ENCODE peak calls at places on chromosomes 3 and 15, in eight cellular contexts. K is uterus, C is GM12865, Z is keratinocyte, H is AG10803, J is stomach, M is right lobe of liver, X is neuronal stem cell. W is an unnamed sample.

GRCh38 chr3:171640520-171641412 is 169.5 kb downstream of the PLD1 start:
- DNase-seq in H (peak), K (no peak), C (no peak), Z (no peak), J (no peak), X (no peak), M (peak), W (peak)

GRCh38 chr15:40048155-40048792 is 9.3 kb upstream of the SRP14 start:
- DNase-seq in C (peak), X (no peak), J (peak), M (no peak), K (no peak), Z (no peak), H (no peak), W (no peak)

GRCh38 chr3:150497956-150498355 is 48.3 kb downstream of the SERP1 start:
- DNase-seq in X (no peak), Z (no peak), H (peak), C (no peak), K (no peak), M (no peak), J (no peak), W (no peak)

GRCh38 chr3:189630667-189631372 is 369 bp upstream of the TP63 start:
- DNase-seq in K (no peak), C (peak), X (no peak), M (no peak), Z (no peak), J (no peak), H (peak), W (no peak)

GRCh38 chr3:134249935-134250716 is 533 bp downstream of the RYK start:
- DNase-seq in H (peak), J (peak), K (peak), X (peak), Z (no peak), C (peak), M (peak), W (no peak)

GRCh38 chr3:196081834-196082470 is at the start of gene TFRC:
- DNase-seq in Z (peak), M (peak), H (peak), J (peak), C (peak), K (peak), X (peak), W (peak)

GRCh38 chr3:132535575-132536441 is 61.3 kb upstream of the ACKR4 start:
- DNase-seq in J (peak), C (peak), M (no peak), Z (peak), H (peak), X (peak), K (peak), W (peak)

GRCh38 chr3:146250449-146251382 is at the start of gene PLSCR4:
- DNase-seq in C (peak), J (peak), H (peak), X (peak), K (peak), Z (no peak), M (peak), W (no peak)

GRCh38 chr3:58556001-58556400 is 19.0 kb upstream of the ACOX2 start:
- DNase-seq in K (no peak), Z (no peak), M (no peak), J (no peak), X (no peak), H (no peak), C (no peak), W (no peak)

GRCh38 chr3:4633078-4634004 is 140.2 kb downstream of the ITPR1 start:
- DNase-seq in K (no peak), H (peak), C (peak), J (no peak), Z (no peak), X (peak), M (no peak), W (peak)

GRCh38 chr3:49140080-49140479 is 7.2 kb upstream of the LAMB2 start:
- DNase-seq in M (no peak), J (no peak), H (no peak), C (no peak), X (no peak), Z (no peak), K (no peak), W (no peak)

GRCh38 chr15:64634020-64634419 is 141.4 kb downstream of the RBPMS2 start:
- DNase-seq in Z (no peak), C (peak), X (peak), M (no peak), K (no peak), J (no peak), H (no peak), W (no peak)

GRCh38 chr3:42751609-42752008 is 21.4 kb downstream of the CCDC13 start:
- DNase-seq in K (no peak), H (no peak), X (no peak), M (no peak), J (peak), C (no peak), Z (no peak), W (no peak)

GRCh38 chr3:153163349-153164008 is 1.5 kb downstream of the RAP2B start:
- DNase-seq in X (no peak), Z (no peak), M (no peak), J (no peak), H (peak), C (no peak), K (peak), W (no peak)

GRCh38 chr3:12591456-12591855 is 34.6 kb downstream of the MKRN2 start:
- DNase-seq in Z (no peak), H (no peak), M (no peak), J (no peak), K (no peak), X (no peak), C (no peak), W (no peak)

GRCh38 chr3:31610700-31611275 is 78.1 kb downstream of the STT3B start:
- DNase-seq in X (no peak), H (peak), C (no peak), M (no peak), Z (no peak), K (no peak), J (no peak), W (peak)

GRCh38 chr3:160928183-160928718 is 172.2 kb downstream of the PPM1L start:
- DNase-seq in Z (no peak), K (no peak), H (no peak), X (no peak), J (no peak), M (no peak), C (peak), W (no peak)

GRCh38 chr3:169264711-169265110 is 398.8 kb downstream of the MECOM start:
- DNase-seq in M (no peak), K (peak), J (peak), H (peak), Z (no peak), C (no peak), X (no peak), W (no peak)

GRCh38 chr3:24829632-24830229 is 335.1 kb upstream of the THRB start:
- DNase-seq in J (peak), K (no peak), X (peak), M (no peak), Z (no peak), C (no peak), H (no peak), W (no peak)

GRCh38 chr3:16377847-16378302 is 112.9 kb downstream of the OXNAD1 start:
- DNase-seq in J (no peak), X (no peak), M (no peak), K (no peak), C (no peak), Z (no peak), H (no peak), W (no peak)

GRCh38 chr3:45095916-45096526 is 50.2 kb downstream of the CDCP1 start:
- DNase-seq in H (no peak), M (no peak), Z (no peak), J (no peak), C (no peak), K (no peak), X (no peak), W (no peak)

GRCh38 chr15:29840054-29840453 is 17.8 kb upstream of the TJP1 start:
- DNase-seq in X (no peak), M (no peak), Z (no peak), J (no peak), K (no peak), C (no peak), H (no peak), W (no peak)

GRCh38 chr3:127484601-127485388 is 105.7 kb downstream of the TPRA1 start:
- DNase-seq in X (no peak), Z (no peak), K (no peak), H (peak), J (peak), M (no peak), C (peak), W (peak)

GRCh38 chr15:69480932-69481331 is 28.3 kb downstream of the RPLP1 start:
- DNase-seq in Z (no peak), H (no peak), X (no peak), J (no peak), M (no peak), K (no peak), C (no peak), W (no peak)

DNA sequence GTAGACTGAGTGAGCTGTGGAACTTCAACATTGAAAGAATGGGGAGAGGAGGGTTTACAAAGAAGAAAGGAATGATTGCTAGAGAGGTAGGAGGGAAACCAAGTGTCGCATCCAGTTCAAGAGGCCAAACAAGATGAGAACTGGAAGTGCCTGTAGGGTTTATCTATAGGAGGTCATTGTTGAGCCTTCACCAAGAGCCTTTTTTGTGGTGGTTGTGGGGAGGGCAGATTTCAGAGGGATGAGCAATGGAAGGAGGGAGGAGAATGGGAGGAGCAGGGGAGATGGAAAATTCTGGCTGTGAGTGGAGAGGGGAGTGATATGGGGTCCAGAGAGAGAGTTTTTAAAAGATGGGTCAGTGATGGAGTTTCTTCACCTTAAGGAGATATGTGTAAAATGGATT is 8.5 kb downstream of the PDIA5 start:
- DNase-seq in H (no peak), J (no peak), Z (no peak), C (no peak), X (no peak), M (no peak), K (no peak), W (no peak)
- H3K4me3 ChIP-seq in H (no peak), J (no peak), Z (no peak), C (no peak), X (no peak), M (no peak), K (no peak), W (no peak)

DNA sequence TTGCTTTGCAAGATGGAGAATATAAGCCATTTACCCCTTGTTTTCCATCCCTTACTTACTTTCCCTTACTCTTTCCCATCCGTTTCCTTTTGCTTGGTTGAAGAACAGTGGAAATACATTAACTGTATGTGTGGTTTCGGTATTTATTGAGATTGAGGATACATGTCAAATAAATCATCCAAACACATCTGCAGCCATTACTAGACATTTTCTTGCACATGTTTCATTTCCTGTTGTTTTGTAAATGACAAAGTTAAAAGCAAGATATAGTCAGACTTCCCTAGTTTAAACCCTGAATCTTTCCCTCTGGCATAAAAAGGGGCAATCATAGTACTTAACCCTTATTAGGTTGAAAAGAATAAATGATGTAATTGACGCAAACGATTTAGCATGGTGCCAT is 82.1 kb upstream of the BCHE start:
- DNase-seq in C (no peak), M (no peak), Z (no peak), H (no peak), K (no peak), X (no peak), J (no peak), W (no peak)
- H3K4me3 ChIP-seq in C (no peak), M (no peak), Z (no peak), H (no peak), K (no peak), X (no peak), J (no peak), W (no peak)

DNA sequence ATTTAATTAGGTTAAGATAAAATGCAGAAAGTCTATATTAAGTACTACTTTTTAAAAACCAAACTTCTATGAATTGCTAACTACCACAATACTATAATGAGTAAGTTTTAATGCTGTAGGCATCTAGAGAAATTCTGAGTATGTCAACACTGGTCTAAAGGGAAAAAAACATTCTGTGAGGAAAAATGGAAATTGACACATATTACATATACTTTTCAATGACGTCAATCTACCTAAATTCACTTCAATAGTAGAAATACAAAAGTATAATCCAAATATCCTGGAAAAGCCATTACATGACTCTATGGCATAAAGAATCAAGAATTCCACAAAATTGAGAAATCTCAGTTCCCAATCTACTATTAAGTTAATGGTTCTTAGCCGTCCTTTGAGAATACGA is 2.2 kb downstream of the SECISBP2L start:
- DNase-seq in H (no peak), J (no peak), X (no peak), K (no peak), Z (no peak), C (no peak), M (no peak), W (no peak)
- H3K4me3 ChIP-seq in H (peak), J (peak), X (no peak), K (peak), Z (no peak), C (peak), M (no peak), W (peak)

DNA sequence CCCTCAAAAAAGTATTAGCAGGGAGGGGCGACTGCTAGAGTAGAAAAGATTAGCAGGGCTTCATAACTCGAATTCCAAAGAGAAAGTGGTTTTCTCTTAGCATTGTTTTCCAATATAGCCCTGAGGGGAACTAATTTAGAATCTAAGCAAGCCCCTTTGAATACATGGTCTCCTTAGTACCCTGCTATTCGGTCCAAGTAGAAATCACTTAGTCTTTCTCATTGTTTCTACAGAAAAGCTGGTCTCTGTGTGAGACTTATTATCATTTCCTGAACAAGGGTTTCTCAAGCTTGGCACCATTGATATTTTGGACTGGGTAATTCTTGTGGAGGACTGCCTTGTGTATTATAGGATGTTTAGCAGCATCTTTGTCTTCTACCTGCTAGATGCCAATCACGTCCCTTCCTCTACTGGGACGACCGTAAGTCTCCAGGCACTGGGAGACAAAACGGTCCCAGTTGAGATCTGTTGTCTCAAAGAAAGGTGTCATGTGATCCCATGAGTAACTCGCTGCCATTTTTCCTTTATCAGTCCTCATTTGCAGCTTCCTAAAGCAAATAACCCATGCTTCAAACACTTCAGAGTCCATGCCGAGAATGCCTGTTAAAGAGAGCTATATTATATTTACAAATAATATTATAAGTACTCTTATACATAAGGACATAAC is 230.7 kb upstream of the SLCO3A1 start:
- DNase-seq in H (no peak), M (no peak), X (no peak), Z (no peak), C (no peak), J (no peak), K (no peak), W (no peak)
- H3K4me3 ChIP-seq in H (no peak), M (no peak), X (no peak), Z (no peak), C (no peak), J (no peak), K (no peak), W (no peak)

W was measured in HFF-Myc.